ENCODE peak calls at places on chromosomes 11 and 22, in seven cellular contexts. One of them, this sample, is unnamed.

GRCh38 chr11:57653162-57653561 is 3.5 kb upstream of the YPEL4 start:
- DNase-seq in left ventricle myocardium superior: no peak
- DNase-seq in ovary: no peak
- DNase-seq in PC-3: no peak
- DNase-seq in transverse colon: no peak
- DNase-seq in mucosa of descending colon: no peak
- DNase-seq in stimulated activated CD4-positive, alpha-beta T cell treated with anti-CD3 and anti-CD28 coated beads, Interleukin-12 subunit alpha, Interleukin-12 subunit beta, amount 100 ng/mL, for 48 hours: no peak
- DNase-seq in this sample: no peak

GRCh38 chr11:76649964-76650363 is 20.6 kb downstream of the LRRC32 start:
- DNase-seq in stimulated activated CD4-positive, alpha-beta T cell treated with anti-CD3 and anti-CD28 coated beads, Interleukin-12 subunit alpha, Interleukin-12 subunit beta, amount 100 ng/mL, for 48 hours: no peak
- DNase-seq in mucosa of descending colon: no peak
- DNase-seq in left ventricle myocardium superior: no peak
- DNase-seq in transverse colon: no peak
- DNase-seq in PC-3: no peak
- DNase-seq in ovary: peak
- DNase-seq in this sample: no peak

GRCh38 chr11:64870893-64871849 is 7.2 kb downstream of the EHD1 start:
- DNase-seq in ovary: no peak
- DNase-seq in left ventricle myocardium superior: peak
- DNase-seq in mucosa of descending colon: peak
- DNase-seq in PC-3: no peak
- DNase-seq in transverse colon: peak
- DNase-seq in stimulated activated CD4-positive, alpha-beta T cell treated with anti-CD3 and anti-CD28 coated beads, Interleukin-12 subunit alpha, Interleukin-12 subunit beta, amount 100 ng/mL, for 48 hours: no peak
- DNase-seq in this sample: no peak

GRCh38 chr22:19769393-19769715 is 8.8 kb downstream of the TBX1 start:
- DNase-seq in mucosa of descending colon: peak
- DNase-seq in ovary: no peak
- DNase-seq in stimulated activated CD4-positive, alpha-beta T cell treated with anti-CD3 and anti-CD28 coated beads, Interleukin-12 subunit alpha, Interleukin-12 subunit beta, amount 100 ng/mL, for 48 hours: no peak
- DNase-seq in transverse colon: no peak
- DNase-seq in PC-3: no peak
- DNase-seq in left ventricle myocardium superior: peak
- DNase-seq in this sample: peak

GRCh38 chr11:119148855-119149370 is at the start of gene ABCG4:
- DNase-seq in ovary: no peak
- DNase-seq in left ventricle myocardium superior: peak
- DNase-seq in PC-3: peak
- DNase-seq in mucosa of descending colon: peak
- DNase-seq in transverse colon: no peak
- DNase-seq in stimulated activated CD4-positive, alpha-beta T cell treated with anti-CD3 and anti-CD28 coated beads, Interleukin-12 subunit alpha, Interleukin-12 subunit beta, amount 100 ng/mL, for 48 hours: no peak
- DNase-seq in this sample: no peak

GRCh38 chr11:8040921-8041285 is 40.1 kb upstream of the TUB start:
- DNase-seq in transverse colon: no peak
- DNase-seq in left ventricle myocardium superior: no peak
- DNase-seq in mucosa of descending colon: no peak
- DNase-seq in PC-3: no peak
- DNase-seq in ovary: peak
- DNase-seq in stimulated activated CD4-positive, alpha-beta T cell treated with anti-CD3 and anti-CD28 coated beads, Interleukin-12 subunit alpha, Interleukin-12 subunit beta, amount 100 ng/mL, for 48 hours: no peak
- DNase-seq in this sample: no peak

GRCh38 chr11:106275151-106275550 is 197.7 kb downstream of the AASDHPPT start:
- DNase-seq in stimulated activated CD4-positive, alpha-beta T cell treated with anti-CD3 and anti-CD28 coated beads, Interleukin-12 subunit alpha, Interleukin-12 subunit beta, amount 100 ng/mL, for 48 hours: no peak
- DNase-seq in transverse colon: no peak
- DNase-seq in ovary: no peak
- DNase-seq in mucosa of descending colon: no peak
- DNase-seq in left ventricle myocardium superior: no peak
- DNase-seq in PC-3: no peak
- DNase-seq in this sample: no peak

GRCh38 chr11:122207921-122208764 is 92.1 kb upstream of the BLID start:
- DNase-seq in PC-3: no peak
- DNase-seq in mucosa of descending colon: no peak
- DNase-seq in stimulated activated CD4-positive, alpha-beta T cell treated with anti-CD3 and anti-CD28 coated beads, Interleukin-12 subunit alpha, Interleukin-12 subunit beta, amount 100 ng/mL, for 48 hours: no peak
- DNase-seq in ovary: no peak
- DNase-seq in left ventricle myocardium superior: peak
- DNase-seq in transverse colon: no peak
- DNase-seq in this sample: no peak

GRCh38 chr22:46619830-46620501 is at the start of gene GRAMD4:
- DNase-seq in left ventricle myocardium superior: peak
- DNase-seq in transverse colon: no peak
- DNase-seq in stimulated activated CD4-positive, alpha-beta T cell treated with anti-CD3 and anti-CD28 coated beads, Interleukin-12 subunit alpha, Interleukin-12 subunit beta, amount 100 ng/mL, for 48 hours: no peak
- DNase-seq in ovary: no peak
- DNase-seq in PC-3: no peak
- DNase-seq in mucosa of descending colon: no peak
- DNase-seq in this sample: peak

GRCh38 chr22:33832558-33833151 is 87.6 kb downstream of the LARGE1 start:
- DNase-seq in ovary: no peak
- DNase-seq in PC-3: no peak
- DNase-seq in left ventricle myocardium superior: peak
- DNase-seq in stimulated activated CD4-positive, alpha-beta T cell treated with anti-CD3 and anti-CD28 coated beads, Interleukin-12 subunit alpha, Interleukin-12 subunit beta, amount 100 ng/mL, for 48 hours: no peak
- DNase-seq in transverse colon: no peak
- DNase-seq in mucosa of descending colon: no peak
- DNase-seq in this sample: no peak

GRCh38 chr11:1281974-1282365 is 27.5 kb downstream of the TOLLIP start:
- DNase-seq in left ventricle myocardium superior: peak
- DNase-seq in mucosa of descending colon: no peak
- DNase-seq in stimulated activated CD4-positive, alpha-beta T cell treated with anti-CD3 and anti-CD28 coated beads, Interleukin-12 subunit alpha, Interleukin-12 subunit beta, amount 100 ng/mL, for 48 hours: no peak
- DNase-seq in ovary: no peak
- DNase-seq in transverse colon: no peak
- DNase-seq in PC-3: no peak
- DNase-seq in this sample: no peak